ENCODE peak calls at places on chromosomes 12 and 14, in six cellular contexts. One of them, this sample, is unnamed.

GRCh38 chr12:109065154-109065852 is 12.9 kb downstream of the USP30 start:
- ATAC-seq in PC-3: no peak
- ATAC-seq in A549: no peak
- ATAC-seq in sciatic nerve: no peak
- ATAC-seq in activated T-cell treated with anti-CD3 and anti-CD28 coated beads, Interleukin-2, amount 50 U/mL, for 4 hours: no peak
- ATAC-seq in foreskin keratinocyte: no peak
- ATAC-seq in this sample: no peak

GRCh38 chr12:56991319-56991906 is 14.9 kb downstream of the ZBTB39 start:
- ATAC-seq in A549: no peak
- ATAC-seq in activated T-cell treated with anti-CD3 and anti-CD28 coated beads, Interleukin-2, amount 50 U/mL, for 4 hours: no peak
- ATAC-seq in foreskin keratinocyte: no peak
- ATAC-seq in PC-3: no peak
- ATAC-seq in sciatic nerve: peak; percentile 65
- ATAC-seq in this sample: peak; percentile 21

GRCh38 chr12:1933342-1933992 is 15.0 kb upstream of the CACNA2D4 start:
- ATAC-seq in PC-3: no peak
- ATAC-seq in sciatic nerve: peak; percentile 34
- ATAC-seq in activated T-cell treated with anti-CD3 and anti-CD28 coated beads, Interleukin-2, amount 50 U/mL, for 4 hours: no peak
- ATAC-seq in foreskin keratinocyte: no peak
- ATAC-seq in A549: no peak
- ATAC-seq in this sample: no peak

GRCh38 chr14:63448841-63449240 is 94.3 kb downstream of the PPP2R5E start:
- ATAC-seq in A549: no peak
- ATAC-seq in activated T-cell treated with anti-CD3 and anti-CD28 coated beads, Interleukin-2, amount 50 U/mL, for 4 hours: no peak
- ATAC-seq in foreskin keratinocyte: peak; percentile 96
- ATAC-seq in sciatic nerve: no peak
- ATAC-seq in PC-3: no peak
- ATAC-seq in this sample: peak; percentile 79

GRCh38 chr12:5166976-5167375 is 123.3 kb downstream of the KCNA5 start:
- ATAC-seq in A549: no peak
- ATAC-seq in activated T-cell treated with anti-CD3 and anti-CD28 coated beads, Interleukin-2, amount 50 U/mL, for 4 hours: no peak
- ATAC-seq in sciatic nerve: no peak
- ATAC-seq in PC-3: no peak
- ATAC-seq in foreskin keratinocyte: peak; percentile 79
- ATAC-seq in this sample: peak; percentile 29

GRCh38 chr12:125685885-125686284 is 620.6 kb downstream of the AACS start:
- ATAC-seq in activated T-cell treated with anti-CD3 and anti-CD28 coated beads, Interleukin-2, amount 50 U/mL, for 4 hours: no peak
- ATAC-seq in foreskin keratinocyte: no peak
- ATAC-seq in PC-3: no peak
- ATAC-seq in sciatic nerve: peak; percentile 82
- ATAC-seq in A549: no peak
- ATAC-seq in this sample: peak; percentile 18

GRCh38 chr14:101928415-101928841 is 35.9 kb upstream of the DYNC1H1 start:
- ATAC-seq in A549: no peak
- ATAC-seq in PC-3: no peak
- ATAC-seq in sciatic nerve: peak; percentile 27
- ATAC-seq in activated T-cell treated with anti-CD3 and anti-CD28 coated beads, Interleukin-2, amount 50 U/mL, for 4 hours: no peak
- ATAC-seq in foreskin keratinocyte: no peak
- ATAC-seq in this sample: peak; percentile 9

GRCh38 chr14:75399819-75400678 is 27.8 kb upstream of the JDP2 start:
- ATAC-seq in activated T-cell treated with anti-CD3 and anti-CD28 coated beads, Interleukin-2, amount 50 U/mL, for 4 hours: no peak
- ATAC-seq in sciatic nerve: peak; percentile 75
- ATAC-seq in PC-3: peak; percentile 96
- ATAC-seq in A549: peak; percentile 70
- ATAC-seq in foreskin keratinocyte: peak; percentile 90
- ATAC-seq in this sample: peak; percentile 97

GRCh38 chr14:75881986-75882385 is 99.8 kb downstream of the TGFB3 start:
- ATAC-seq in sciatic nerve: no peak
- ATAC-seq in A549: no peak
- ATAC-seq in foreskin keratinocyte: no peak
- ATAC-seq in activated T-cell treated with anti-CD3 and anti-CD28 coated beads, Interleukin-2, amount 50 U/mL, for 4 hours: no peak
- ATAC-seq in PC-3: no peak
- ATAC-seq in this sample: no peak

GRCh38 chr12:39892146-39892545 is 213.7 kb downstream of the SLC2A13 start:
- ATAC-seq in activated T-cell treated with anti-CD3 and anti-CD28 coated beads, Interleukin-2, amount 50 U/mL, for 4 hours: no peak
- ATAC-seq in A549: no peak
- ATAC-seq in foreskin keratinocyte: no peak
- ATAC-seq in sciatic nerve: no peak
- ATAC-seq in PC-3: no peak
- ATAC-seq in this sample: no peak

GRCh38 chr12:5456025-5456424 is 24.1 kb downstream of the NTF3 start:
- ATAC-seq in PC-3: no peak
- ATAC-seq in foreskin keratinocyte: no peak
- ATAC-seq in A549: no peak
- ATAC-seq in activated T-cell treated with anti-CD3 and anti-CD28 coated beads, Interleukin-2, amount 50 U/mL, for 4 hours: no peak
- ATAC-seq in sciatic nerve: no peak
- ATAC-seq in this sample: no peak

GRCh38 chr12:48758737-48759136 is 30.2 kb downstream of the ADCY6 start:
- ATAC-seq in sciatic nerve: no peak
- ATAC-seq in PC-3: no peak
- ATAC-seq in A549: peak; percentile 14
- ATAC-seq in activated T-cell treated with anti-CD3 and anti-CD28 coated beads, Interleukin-2, amount 50 U/mL, for 4 hours: no peak
- ATAC-seq in foreskin keratinocyte: no peak
- ATAC-seq in this sample: no peak

GRCh38 chr12:23560611-23561010 is 388.9 kb downstream of the SOX5 start:
- ATAC-seq in PC-3: no peak
- ATAC-seq in foreskin keratinocyte: no peak
- ATAC-seq in A549: no peak
- ATAC-seq in activated T-cell treated with anti-CD3 and anti-CD28 coated beads, Interleukin-2, amount 50 U/mL, for 4 hours: no peak
- ATAC-seq in sciatic nerve: no peak
- ATAC-seq in this sample: no peak

GRCh38 chr12:48969847-48970701 is 1.5 kb downstream of the WNT10B start:
- ATAC-seq in PC-3: no peak
- ATAC-seq in foreskin keratinocyte: peak; percentile 5
- ATAC-seq in A549: no peak
- ATAC-seq in activated T-cell treated with anti-CD3 and anti-CD28 coated beads, Interleukin-2, amount 50 U/mL, for 4 hours: peak; percentile 55
- ATAC-seq in sciatic nerve: no peak
- ATAC-seq in this sample: peak; percentile 48

GRCh38 chr12:25384038-25384953 is 133.6 kb upstream of the KRAS start:
- ATAC-seq in activated T-cell treated with anti-CD3 and anti-CD28 coated beads, Interleukin-2, amount 50 U/mL, for 4 hours: no peak
- ATAC-seq in PC-3: no peak
- ATAC-seq in sciatic nerve: no peak
- ATAC-seq in A549: no peak
- ATAC-seq in foreskin keratinocyte: no peak
- ATAC-seq in this sample: no peak

GRCh38 chr12:89752331-89752730 is 43.7 kb upstream of the ATP2B1 start:
- ATAC-seq in foreskin keratinocyte: no peak
- ATAC-seq in activated T-cell treated with anti-CD3 and anti-CD28 coated beads, Interleukin-2, amount 50 U/mL, for 4 hours: no peak
- ATAC-seq in A549: no peak
- ATAC-seq in PC-3: no peak
- ATAC-seq in sciatic nerve: no peak
- ATAC-seq in this sample: no peak

GRCh38 chr12:31119531-31120211 is 46.0 kb downstream of the DDX11 start:
- ATAC-seq in sciatic nerve: peak; percentile 15
- ATAC-seq in PC-3: no peak
- ATAC-seq in activated T-cell treated with anti-CD3 and anti-CD28 coated beads, Interleukin-2, amount 50 U/mL, for 4 hours: no peak
- ATAC-seq in foreskin keratinocyte: no peak
- ATAC-seq in A549: no peak
- ATAC-seq in this sample: peak; percentile 29

GRCh38 chr12:30828686-30829085 is 73.9 kb upstream of the CAPRIN2 start:
- ATAC-seq in foreskin keratinocyte: no peak
- ATAC-seq in sciatic nerve: no peak
- ATAC-seq in activated T-cell treated with anti-CD3 and anti-CD28 coated beads, Interleukin-2, amount 50 U/mL, for 4 hours: no peak
- ATAC-seq in PC-3: no peak
- ATAC-seq in A549: no peak
- ATAC-seq in this sample: no peak

GRCh38 chr12:64931981-64932380 is 107.5 kb downstream of the TBC1D30 start:
- ATAC-seq in activated T-cell treated with anti-CD3 and anti-CD28 coated beads, Interleukin-2, amount 50 U/mL, for 4 hours: no peak
- ATAC-seq in A549: no peak
- ATAC-seq in sciatic nerve: no peak
- ATAC-seq in foreskin keratinocyte: no peak
- ATAC-seq in PC-3: no peak
- ATAC-seq in this sample: no peak

GRCh38 chr14:55125403-55125802 is 3.6 kb upstream of the LGALS3 start:
- ATAC-seq in PC-3: no peak
- ATAC-seq in activated T-cell treated with anti-CD3 and anti-CD28 coated beads, Interleukin-2, amount 50 U/mL, for 4 hours: no peak
- ATAC-seq in sciatic nerve: no peak
- ATAC-seq in A549: no peak
- ATAC-seq in foreskin keratinocyte: no peak
- ATAC-seq in this sample: peak; percentile 75

GRCh38 chr14:36524874-36525745 is 5.1 kb upstream of the NKX2-1 start:
- ATAC-seq in PC-3: peak; percentile 69
- ATAC-seq in activated T-cell treated with anti-CD3 and anti-CD28 coated beads, Interleukin-2, amount 50 U/mL, for 4 hours: peak; percentile 32
- ATAC-seq in foreskin keratinocyte: peak; percentile 52
- ATAC-seq in sciatic nerve: no peak
- ATAC-seq in A549: peak; percentile 90
- ATAC-seq in this sample: peak; percentile 34

GRCh38 chr14:86865934-86866333 is 1127.0 kb downstream of the GALC start:
- ATAC-seq in PC-3: no peak
- ATAC-seq in foreskin keratinocyte: no peak
- ATAC-seq in activated T-cell treated with anti-CD3 and anti-CD28 coated beads, Interleukin-2, amount 50 U/mL, for 4 hours: no peak
- ATAC-seq in sciatic nerve: no peak
- ATAC-seq in A549: no peak
- ATAC-seq in this sample: no peak

GRCh38 chr12:121620328-121620891 is 5.9 kb upstream of the ORAI1 start:
- ATAC-seq in PC-3: no peak
- ATAC-seq in foreskin keratinocyte: no peak
- ATAC-seq in sciatic nerve: no peak
- ATAC-seq in A549: no peak
- ATAC-seq in activated T-cell treated with anti-CD3 and anti-CD28 coated beads, Interleukin-2, amount 50 U/mL, for 4 hours: no peak
- ATAC-seq in this sample: no peak

GRCh38 chr12:46830731-46831334 is 5.0 kb upstream of the SLC38A4 start:
- ATAC-seq in A549: peak; percentile 75
- ATAC-seq in sciatic nerve: peak; percentile 63
- ATAC-seq in PC-3: no peak
- ATAC-seq in foreskin keratinocyte: peak; percentile 79
- ATAC-seq in activated T-cell treated with anti-CD3 and anti-CD28 coated beads, Interleukin-2, amount 50 U/mL, for 4 hours: peak; percentile 48
- ATAC-seq in this sample: peak; percentile 82

GRCh38 chr12:10717410-10717809 is 5.7 kb downstream of the YBX3 start:
- ATAC-seq in A549: no peak
- ATAC-seq in PC-3: peak; percentile 2
- ATAC-seq in sciatic nerve: no peak
- ATAC-seq in foreskin keratinocyte: peak; percentile 45
- ATAC-seq in activated T-cell treated with anti-CD3 and anti-CD28 coated beads, Interleukin-2, amount 50 U/mL, for 4 hours: no peak
- ATAC-seq in this sample: no peak

GRCh38 chr12:132445884-132446471 is 44.0 kb upstream of the FBRSL1 start:
- ATAC-seq in foreskin keratinocyte: peak; percentile 78
- ATAC-seq in sciatic nerve: peak; percentile 63
- ATAC-seq in PC-3: peak; percentile 67
- ATAC-seq in activated T-cell treated with anti-CD3 and anti-CD28 coated beads, Interleukin-2, amount 50 U/mL, for 4 hours: no peak
- ATAC-seq in A549: peak; percentile 85
- ATAC-seq in this sample: peak; percentile 81